ENCODE peak calls at places on chromosomes 6 and 20, in seven cellular contexts. One of them, this sample, is unnamed.

GRCh38 chr20:43937586-43937985 is 22.9 kb downstream of the TOX2 start:
- DNase-seq in GM13976: no peak
- DNase-seq in GM23338: no peak
- DNase-seq in tibial nerve: no peak
- DNase-seq in AG04450: no peak
- DNase-seq in GM12865: no peak
- DNase-seq in kidney: no peak
- DNase-seq in this sample: no peak

GRCh38 chr20:51164732-51165530 is 142.0 kb upstream of the KCNG1 start:
- DNase-seq in GM13976: no peak
- DNase-seq in GM23338: no peak
- DNase-seq in tibial nerve: no peak
- DNase-seq in AG04450: no peak
- DNase-seq in GM12865: no peak
- DNase-seq in kidney: no peak
- DNase-seq in this sample: no peak

GRCh38 chr20:19756756-19757486 is 1.1 kb upstream of the RIN2 start:
- DNase-seq in GM13976: no peak
- DNase-seq in GM23338: no peak
- DNase-seq in tibial nerve: no peak
- DNase-seq in AG04450: no peak
- DNase-seq in GM12865: no peak
- DNase-seq in kidney: no peak
- DNase-seq in this sample: no peak

GRCh38 chr20:25733903-25734302 is 37.2 kb upstream of the ZNF337 start:
- DNase-seq in GM13976: no peak
- DNase-seq in GM23338: no peak
- DNase-seq in tibial nerve: no peak
- DNase-seq in AG04450: no peak
- DNase-seq in GM12865: no peak
- DNase-seq in kidney: no peak
- DNase-seq in this sample: no peak

GRCh38 chr20:52744441-52744840 is 227.7 kb upstream of the TSHZ2 start:
- DNase-seq in GM13976: no peak
- DNase-seq in GM23338: no peak
- DNase-seq in tibial nerve: no peak
- DNase-seq in AG04450: no peak
- DNase-seq in GM12865: no peak
- DNase-seq in kidney: no peak
- DNase-seq in this sample: no peak

GRCh38 chr6:139153876-139154275 is 19.0 kb downstream of the HECA start:
- DNase-seq in GM13976: no peak
- DNase-seq in GM23338: no peak
- DNase-seq in tibial nerve: no peak
- DNase-seq in AG04450: peak
- DNase-seq in GM12865: no peak
- DNase-seq in kidney: no peak
- DNase-seq in this sample: no peak

GRCh38 chr6:151699719-151700118 is 107.8 kb upstream of the ESR1 start:
- DNase-seq in GM13976: no peak
- DNase-seq in GM23338: no peak
- DNase-seq in tibial nerve: no peak
- DNase-seq in AG04450: no peak
- DNase-seq in GM12865: no peak
- DNase-seq in kidney: no peak
- DNase-seq in this sample: no peak

GRCh38 chr6:166646716-166647115 is 19.7 kb upstream of the RPS6KA2 start:
- DNase-seq in GM13976: no peak
- DNase-seq in GM23338: no peak
- DNase-seq in tibial nerve: no peak
- DNase-seq in AG04450: no peak
- DNase-seq in GM12865: no peak
- DNase-seq in kidney: no peak
- DNase-seq in this sample: no peak

GRCh38 chr20:34017610-34018009 is 23.9 kb downstream of the RALY start:
- DNase-seq in GM13976: no peak
- DNase-seq in GM23338: no peak
- DNase-seq in tibial nerve: no peak
- DNase-seq in AG04450: peak
- DNase-seq in GM12865: no peak
- DNase-seq in kidney: no peak
- DNase-seq in this sample: no peak

GRCh38 chr6:129536271-129536670 is 173.7 kb downstream of the ARHGAP18 start:
- DNase-seq in GM13976: no peak
- DNase-seq in GM23338: no peak
- DNase-seq in tibial nerve: no peak
- DNase-seq in AG04450: no peak
- DNase-seq in GM12865: no peak
- DNase-seq in kidney: no peak
- DNase-seq in this sample: no peak

GRCh38 chr6:81562169-81562568 is 190.3 kb downstream of the TENT5A start:
- DNase-seq in GM13976: no peak
- DNase-seq in GM23338: no peak
- DNase-seq in tibial nerve: no peak
- DNase-seq in AG04450: peak
- DNase-seq in GM12865: no peak
- DNase-seq in kidney: no peak
- DNase-seq in this sample: no peak

GRCh38 chr6:46234700-46235099 is 63.9 kb upstream of the ENPP5 start:
- DNase-seq in GM13976: no peak
- DNase-seq in GM23338: no peak
- DNase-seq in tibial nerve: no peak
- DNase-seq in AG04450: no peak
- DNase-seq in GM12865: no peak
- DNase-seq in kidney: no peak
- DNase-seq in this sample: no peak

GRCh38 chr6:167495506-167496391 is 170.9 kb downstream of the TTLL2 start:
- DNase-seq in GM13976: no peak
- DNase-seq in GM23338: no peak
- DNase-seq in tibial nerve: no peak
- DNase-seq in AG04450: no peak
- DNase-seq in GM12865: no peak
- DNase-seq in kidney: no peak
- DNase-seq in this sample: no peak

GRCh38 chr6:104953410-104953953 is 3.4 kb upstream of the LIN28B start:
- DNase-seq in GM13976: no peak
- DNase-seq in GM23338: peak
- DNase-seq in tibial nerve: no peak
- DNase-seq in AG04450: no peak
- DNase-seq in GM12865: no peak
- DNase-seq in kidney: no peak
- DNase-seq in this sample: no peak

GRCh38 chr20:47274449-47275108 is 81.9 kb downstream of the ZMYND8 start:
- DNase-seq in GM13976: peak
- DNase-seq in GM23338: no peak
- DNase-seq in tibial nerve: no peak
- DNase-seq in AG04450: peak
- DNase-seq in GM12865: peak
- DNase-seq in kidney: no peak
- DNase-seq in this sample: peak

GRCh38 chr20:32017711-32018251 is 7.5 kb downstream of the CCM2L start:
- DNase-seq in GM13976: peak
- DNase-seq in GM23338: peak
- DNase-seq in tibial nerve: no peak
- DNase-seq in AG04450: no peak
- DNase-seq in GM12865: peak
- DNase-seq in kidney: peak
- DNase-seq in this sample: peak

GRCh38 chr20:32019156-32019510 is 8.9 kb downstream of the CCM2L start:
- DNase-seq in GM13976: peak
- DNase-seq in GM23338: peak
- DNase-seq in tibial nerve: no peak
- DNase-seq in AG04450: no peak
- DNase-seq in GM12865: no peak
- DNase-seq in kidney: no peak
- DNase-seq in this sample: no peak

GRCh38 chr20:32019563-32020463 is 9.6 kb downstream of the CCM2L start:
- DNase-seq in GM13976: no peak
- DNase-seq in GM23338: no peak
- DNase-seq in tibial nerve: no peak
- DNase-seq in AG04450: no peak
- DNase-seq in GM12865: no peak
- DNase-seq in kidney: no peak
- DNase-seq in this sample: no peak

GRCh38 chr20:32021091-32021490 is 10.9 kb downstream of the CCM2L start:
- DNase-seq in GM13976: no peak
- DNase-seq in GM23338: no peak
- DNase-seq in tibial nerve: no peak
- DNase-seq in AG04450: no peak
- DNase-seq in GM12865: no peak
- DNase-seq in kidney: no peak
- DNase-seq in this sample: no peak

DNA sequence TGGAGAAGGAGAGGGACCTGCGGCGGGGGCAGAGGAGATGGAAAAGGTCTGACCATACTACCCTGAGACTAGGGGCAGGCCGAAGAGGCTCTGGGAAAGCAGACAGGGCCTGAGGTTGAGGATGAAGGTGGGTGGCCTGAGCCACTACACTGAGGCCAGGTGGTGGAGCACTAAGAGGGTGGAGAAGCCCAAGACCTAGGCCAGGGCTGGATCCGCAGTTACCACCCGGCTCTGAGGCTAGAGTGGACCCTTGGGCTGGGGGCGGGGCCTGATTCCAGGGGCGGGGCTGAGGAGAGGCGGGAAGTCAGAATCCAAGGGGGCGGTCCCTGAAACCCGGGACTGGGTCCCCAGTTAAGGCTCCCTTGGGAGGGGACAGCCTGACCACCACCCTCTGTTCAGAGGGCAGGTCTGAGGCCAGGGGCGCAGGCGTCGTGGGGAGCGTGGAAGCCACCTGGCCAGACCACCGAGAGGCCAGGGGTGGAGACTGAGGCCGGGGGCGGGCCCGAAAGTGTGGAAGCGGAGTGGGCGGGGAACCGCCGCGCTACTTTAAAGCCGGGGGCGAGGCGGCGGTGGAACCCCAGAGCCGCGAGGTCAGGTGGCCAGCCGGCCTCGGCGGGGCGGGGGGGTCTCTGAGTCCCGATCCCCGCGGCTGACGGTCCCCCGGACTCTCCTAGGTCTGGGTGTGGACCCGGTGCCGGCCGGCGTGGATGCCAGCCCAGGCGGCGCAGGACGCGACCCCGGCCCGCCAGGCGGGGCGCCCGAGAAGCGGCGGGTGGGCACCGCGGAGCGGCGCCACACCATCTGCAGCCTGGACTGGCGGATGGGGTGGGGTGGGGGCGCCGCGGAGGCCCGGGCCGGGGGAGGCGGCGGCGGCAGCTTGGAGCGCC is 8.3 kb downstream of the CCM2L start:
- DNase-seq in GM13976: peak
- DNase-seq in GM23338: peak
- DNase-seq in tibial nerve: peak
- DNase-seq in AG04450: no peak
- DNase-seq in GM12865: no peak
- DNase-seq in kidney: peak
- DNase-seq in this sample: peak
- TF ChIP-seq CTCF in GM13976: no peak
- TF ChIP-seq CTCF in GM23338: no peak
- TF ChIP-seq CTCF in tibial nerve: no peak
- TF ChIP-seq CTCF in AG04450: no peak
- TF ChIP-seq CTCF in GM12865: peak
- TF ChIP-seq CTCF in kidney: no peak
- TF ChIP-seq CTCF in this sample: no peak

DNA sequence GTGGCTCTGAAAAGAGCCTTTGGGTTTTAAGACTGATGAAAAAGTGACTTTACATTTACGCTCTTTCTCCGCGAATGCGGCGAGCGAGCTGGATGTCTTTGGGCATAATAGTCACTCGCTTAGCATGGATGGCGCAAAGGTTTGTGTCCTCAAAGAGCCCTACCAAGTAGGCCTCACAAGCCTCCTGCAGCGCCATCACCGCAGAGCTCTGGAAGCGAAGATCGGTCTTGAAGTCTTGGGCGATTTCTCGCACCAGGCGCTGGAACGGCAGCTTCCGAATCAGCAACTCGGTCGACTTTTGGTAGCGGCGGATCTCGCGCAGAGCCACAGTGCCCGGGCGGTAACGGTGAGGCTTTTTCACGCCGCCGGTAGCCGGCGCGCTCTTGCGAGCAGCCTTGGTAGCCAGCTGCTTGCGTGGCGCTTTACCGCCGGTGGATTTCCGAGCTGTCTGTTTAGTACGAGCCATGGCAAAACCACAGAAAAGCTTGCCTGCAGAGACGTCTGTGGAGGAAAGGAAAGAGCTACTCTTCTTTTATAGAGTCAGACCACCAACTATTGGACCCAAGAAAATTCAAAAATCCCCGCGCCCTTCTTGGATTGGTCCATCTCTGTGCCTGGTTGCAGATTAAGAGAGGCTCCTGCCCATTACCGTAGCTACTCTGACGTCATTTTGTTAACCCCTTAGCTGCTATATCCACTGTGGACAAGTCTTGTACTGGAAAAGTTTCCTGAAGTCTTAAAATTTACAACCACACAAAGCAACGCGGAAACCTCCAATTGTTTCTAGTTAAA is 55.4 kb upstream of the HFE start:
- DNase-seq in GM13976: peak
- DNase-seq in GM23338: peak
- DNase-seq in tibial nerve: peak
- DNase-seq in AG04450: peak
- DNase-seq in GM12865: peak
- DNase-seq in kidney: peak
- DNase-seq in this sample: peak
- TF ChIP-seq CTCF in GM13976: peak
- TF ChIP-seq CTCF in GM23338: no peak
- TF ChIP-seq CTCF in tibial nerve: no peak
- TF ChIP-seq CTCF in AG04450: peak
- TF ChIP-seq CTCF in GM12865: peak
- TF ChIP-seq CTCF in kidney: no peak
- TF ChIP-seq CTCF in this sample: peak

GRCh38 chr6:1424306-1424927 is 35.0 kb downstream of the FOXF2 start:
- DNase-seq in GM13976: peak
- DNase-seq in GM23338: peak
- DNase-seq in tibial nerve: no peak
- DNase-seq in AG04450: no peak
- DNase-seq in GM12865: peak
- DNase-seq in kidney: no peak
- DNase-seq in this sample: peak
- TF ChIP-seq CTCF in GM13976: peak
- TF ChIP-seq CTCF in GM23338: peak
- TF ChIP-seq CTCF in tibial nerve: no peak
- TF ChIP-seq CTCF in AG04450: peak
- TF ChIP-seq CTCF in GM12865: peak
- TF ChIP-seq CTCF in kidney: peak
- TF ChIP-seq CTCF in this sample: peak

DNA sequence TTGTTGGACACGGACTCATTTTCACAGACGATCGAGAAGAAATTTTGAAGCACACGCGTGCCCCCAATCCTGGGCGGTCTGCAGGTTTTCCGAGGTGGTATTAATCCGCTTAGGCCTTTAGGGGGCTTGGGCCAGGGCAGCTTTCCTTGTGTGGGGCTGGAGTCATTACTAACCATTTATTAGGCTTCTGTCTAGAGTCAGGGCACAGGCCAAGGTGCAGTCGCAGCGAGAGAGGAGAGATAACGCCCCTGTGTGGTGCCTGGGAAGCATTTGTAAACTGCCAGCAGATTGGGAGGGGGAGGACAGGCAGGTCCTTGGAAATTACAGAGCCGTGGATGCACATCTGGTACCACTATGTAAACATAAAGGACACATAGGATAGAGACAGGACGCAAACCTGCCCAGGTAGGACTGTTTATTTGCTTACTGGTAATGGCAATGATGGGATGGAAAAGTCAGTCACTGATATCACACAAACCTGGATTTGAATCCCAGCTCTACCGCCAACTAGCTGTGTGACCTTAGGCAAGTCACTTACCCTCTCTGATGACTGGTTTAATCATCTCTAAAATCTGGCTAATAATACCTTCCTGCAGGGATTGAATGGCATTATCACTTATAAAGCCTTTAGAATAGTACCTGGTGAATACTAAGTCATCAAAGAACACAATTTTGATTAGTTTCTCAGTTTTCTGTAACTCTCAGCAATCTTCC is 76.4 kb downstream of the TMEM242 start:
- DNase-seq in GM13976: no peak
- DNase-seq in GM23338: peak
- DNase-seq in tibial nerve: no peak
- DNase-seq in AG04450: no peak
- DNase-seq in GM12865: no peak
- DNase-seq in kidney: no peak
- DNase-seq in this sample: no peak
- TF ChIP-seq CTCF in GM13976: no peak
- TF ChIP-seq CTCF in GM23338: peak
- TF ChIP-seq CTCF in tibial nerve: no peak
- TF ChIP-seq CTCF in AG04450: no peak
- TF ChIP-seq CTCF in GM12865: no peak
- TF ChIP-seq CTCF in kidney: no peak
- TF ChIP-seq CTCF in this sample: no peak